ENCODE peak calls at places on chromosomes 11 and 22, in eight cellular contexts. One of them, this sample, is unnamed. For H3K4me1, the result is how much of the 10 kb centered on the place peaks cover.

GRCh38 chr11:121540627-121541026 is 87.9 kb upstream of the SORL1-AS1 start:
- DNase-seq in right atrium auricular region: no peak
- DNase-seq in transverse colon: no peak
- DNase-seq in CD8-positive, alpha-beta T cell: no peak
- DNase-seq in GM23338: no peak
- DNase-seq in lung: no peak
- DNase-seq in colonic mucosa: no peak
- DNase-seq in heart left ventricle: no peak
- DNase-seq in this sample: no peak

GRCh38 chr11:120608760-120609211 is 97.2 kb downstream of the GRIK4 start:
- DNase-seq in CD8-positive, alpha-beta T cell: no peak
- DNase-seq in colonic mucosa: peak
- DNase-seq in GM23338: no peak
- DNase-seq in heart left ventricle: peak
- DNase-seq in lung: no peak
- DNase-seq in transverse colon: peak
- DNase-seq in right atrium auricular region: no peak
- DNase-seq in this sample: peak

GRCh38 chr22:37187552-37187890 is 526 bp downstream of the C1QTNF6 start:
- DNase-seq in lung: no peak
- DNase-seq in colonic mucosa: peak
- DNase-seq in CD8-positive, alpha-beta T cell: peak
- DNase-seq in right atrium auricular region: no peak
- DNase-seq in GM23338: no peak
- DNase-seq in transverse colon: peak
- DNase-seq in heart left ventricle: peak
- DNase-seq in this sample: no peak

GRCh38 chr11:61768376-61769076 is 16.1 kb downstream of the MYRF start:
- DNase-seq in heart left ventricle: no peak
- DNase-seq in CD8-positive, alpha-beta T cell: no peak
- DNase-seq in colonic mucosa: no peak
- DNase-seq in lung: no peak
- DNase-seq in transverse colon: peak
- DNase-seq in GM23338: no peak
- DNase-seq in right atrium auricular region: no peak
- DNase-seq in this sample: no peak

GRCh38 chr11:118911880-118912741 is 13.6 kb downstream of the BCL9L start:
- DNase-seq in lung: peak
- DNase-seq in heart left ventricle: peak
- DNase-seq in CD8-positive, alpha-beta T cell: peak
- DNase-seq in GM23338: peak
- DNase-seq in right atrium auricular region: peak
- DNase-seq in transverse colon: peak
- DNase-seq in colonic mucosa: peak
- DNase-seq in this sample: peak

GRCh38 chr22:45975266-45976161 is 1.4 kb downstream of the WNT7B start:
- DNase-seq in right atrium auricular region: no peak
- DNase-seq in colonic mucosa: no peak
- DNase-seq in CD8-positive, alpha-beta T cell: no peak
- DNase-seq in GM23338: peak
- DNase-seq in transverse colon: no peak
- DNase-seq in lung: peak
- DNase-seq in heart left ventricle: no peak
- DNase-seq in this sample: peak

GRCh38 chr11:7869467-7869866 is 61.6 kb downstream of the OR10A6 start:
- DNase-seq in transverse colon: no peak
- DNase-seq in GM23338: no peak
- DNase-seq in colonic mucosa: no peak
- DNase-seq in CD8-positive, alpha-beta T cell: no peak
- DNase-seq in right atrium auricular region: no peak
- DNase-seq in heart left ventricle: no peak
- DNase-seq in lung: no peak
- DNase-seq in this sample: no peak

GRCh38 chr11:12079726-12080556 is 30.4 kb upstream of the MICAL2 start:
- DNase-seq in right atrium auricular region: peak
- DNase-seq in transverse colon: peak
- DNase-seq in GM23338: no peak
- DNase-seq in lung: no peak
- DNase-seq in colonic mucosa: no peak
- DNase-seq in heart left ventricle: peak
- DNase-seq in CD8-positive, alpha-beta T cell: no peak
- DNase-seq in this sample: peak

GRCh38 chr11:33808228-33808828 is 34.0 kb upstream of the FBXO3 start:
- DNase-seq in heart left ventricle: peak
- DNase-seq in right atrium auricular region: peak
- DNase-seq in lung: peak
- DNase-seq in GM23338: peak
- DNase-seq in transverse colon: peak
- DNase-seq in CD8-positive, alpha-beta T cell: peak
- DNase-seq in colonic mucosa: peak
- DNase-seq in this sample: peak

GRCh38 chr11:102753267-102753666 is 27.2 kb downstream of the MMP10 start:
- DNase-seq in GM23338: no peak
- DNase-seq in heart left ventricle: no peak
- DNase-seq in right atrium auricular region: no peak
- DNase-seq in colonic mucosa: no peak
- DNase-seq in CD8-positive, alpha-beta T cell: no peak
- DNase-seq in transverse colon: no peak
- DNase-seq in lung: no peak
- DNase-seq in this sample: no peak

GRCh38 chr22:49392841-49393510 is 434.7 kb downstream of the BRD1 start:
- DNase-seq in GM23338: no peak
- DNase-seq in CD8-positive, alpha-beta T cell: no peak
- DNase-seq in heart left ventricle: no peak
- DNase-seq in transverse colon: no peak
- DNase-seq in colonic mucosa: no peak
- DNase-seq in lung: no peak
- DNase-seq in right atrium auricular region: peak
- DNase-seq in this sample: no peak

GRCh38 chr22:49968313-49968830 is 7.8 kb downstream of the PIM3 start:
- DNase-seq in CD8-positive, alpha-beta T cell: peak
- DNase-seq in right atrium auricular region: no peak
- DNase-seq in colonic mucosa: peak
- DNase-seq in GM23338: no peak
- DNase-seq in transverse colon: no peak
- DNase-seq in lung: no peak
- DNase-seq in heart left ventricle: peak
- DNase-seq in this sample: no peak

GRCh38 chr22:25758316-25758715 is 16.3 kb downstream of the MYO18B start:
- DNase-seq in right atrium auricular region: no peak
- DNase-seq in transverse colon: no peak
- DNase-seq in lung: no peak
- DNase-seq in colonic mucosa: no peak
- DNase-seq in CD8-positive, alpha-beta T cell: no peak
- DNase-seq in heart left ventricle: no peak
- DNase-seq in GM23338: no peak
- DNase-seq in this sample: no peak

GRCh38 chr11:130798280-130798679 is 118.0 kb downstream of the SNX19 start:
- DNase-seq in colonic mucosa: no peak
- DNase-seq in right atrium auricular region: no peak
- DNase-seq in heart left ventricle: no peak
- DNase-seq in lung: no peak
- DNase-seq in transverse colon: no peak
- DNase-seq in GM23338: no peak
- DNase-seq in CD8-positive, alpha-beta T cell: no peak
- DNase-seq in this sample: no peak

GRCh38 chr22:35868938-35869337 is 151.3 kb downstream of the APOL5 start:
- DNase-seq in CD8-positive, alpha-beta T cell: no peak
- DNase-seq in colonic mucosa: no peak
- DNase-seq in transverse colon: no peak
- DNase-seq in lung: no peak
- DNase-seq in heart left ventricle: no peak
- DNase-seq in right atrium auricular region: no peak
- DNase-seq in GM23338: peak
- DNase-seq in this sample: no peak

GRCh38 chr22:44740307-44740706 is 12.1 kb upstream of the ARHGAP8 start:
- DNase-seq in heart left ventricle: no peak
- DNase-seq in colonic mucosa: no peak
- DNase-seq in CD8-positive, alpha-beta T cell: no peak
- DNase-seq in transverse colon: no peak
- DNase-seq in right atrium auricular region: no peak
- DNase-seq in lung: no peak
- DNase-seq in GM23338: no peak
- DNase-seq in this sample: no peak

GRCh38 chr11:44946268-44946667 is 4.4 kb downstream of the TP53I11 start:
- DNase-seq in right atrium auricular region: peak
- DNase-seq in CD8-positive, alpha-beta T cell: no peak
- DNase-seq in transverse colon: no peak
- DNase-seq in heart left ventricle: peak
- DNase-seq in GM23338: no peak
- DNase-seq in lung: no peak
- DNase-seq in colonic mucosa: peak
- DNase-seq in this sample: no peak

GRCh38 chr11:72036687-72037086 is 38.0 kb downstream of the IL18BP start:
- DNase-seq in CD8-positive, alpha-beta T cell: no peak
- DNase-seq in right atrium auricular region: no peak
- DNase-seq in transverse colon: no peak
- DNase-seq in GM23338: no peak
- DNase-seq in heart left ventricle: no peak
- DNase-seq in lung: no peak
- DNase-seq in colonic mucosa: no peak
- DNase-seq in this sample: no peak
- H3K4me1 ChIP-seq in CD8-positive, alpha-beta T cell: half or more
- H3K4me1 ChIP-seq in right atrium auricular region: under half
- H3K4me1 ChIP-seq in transverse colon: under half
- H3K4me1 ChIP-seq in GM23338: under half
- H3K4me1 ChIP-seq in heart left ventricle: half or more
- H3K4me1 ChIP-seq in lung: under half
- H3K4me1 ChIP-seq in colonic mucosa: under half
- H3K4me1 ChIP-seq in this sample: under half

DNA sequence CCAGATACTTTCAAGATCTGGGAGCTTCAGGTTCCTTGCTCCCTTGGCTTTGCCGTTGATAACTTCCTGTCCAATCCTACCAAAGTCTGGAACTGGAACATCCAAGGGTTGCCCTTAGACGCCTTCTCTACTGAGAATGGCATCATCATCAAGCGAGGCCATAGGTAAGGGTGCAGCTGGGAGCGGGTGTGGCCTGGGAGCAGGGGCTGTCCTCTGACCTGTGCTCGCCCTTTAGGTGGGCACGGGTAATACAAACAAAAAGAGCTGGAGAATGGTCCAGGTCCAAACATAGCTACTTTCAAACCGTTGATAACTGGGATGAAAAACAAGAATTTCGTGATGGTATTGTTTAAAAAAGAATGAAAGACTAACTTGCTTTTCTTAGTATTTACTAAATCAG is 25.0 kb downstream of the CASP12 start:
- DNase-seq in lung: no peak
- DNase-seq in heart left ventricle: no peak
- DNase-seq in GM23338: peak
- DNase-seq in transverse colon: no peak
- DNase-seq in colonic mucosa: no peak
- DNase-seq in right atrium auricular region: no peak
- DNase-seq in CD8-positive, alpha-beta T cell: no peak
- DNase-seq in this sample: no peak
- TF ChIP-seq CTCF in lung: no peak
- TF ChIP-seq CTCF in heart left ventricle: no peak
- TF ChIP-seq CTCF in GM23338: peak
- TF ChIP-seq CTCF in transverse colon: no peak
- TF ChIP-seq CTCF in colonic mucosa: no peak
- TF ChIP-seq CTCF in right atrium auricular region: no peak
- TF ChIP-seq CTCF in CD8-positive, alpha-beta T cell: no peak
- TF ChIP-seq CTCF in this sample: no peak

GRCh38 chr11:27445625-27446024 is 27.0 kb downstream of the LGR4 start:
- DNase-seq in GM23338: peak
- DNase-seq in right atrium auricular region: no peak
- DNase-seq in colonic mucosa: no peak
- DNase-seq in CD8-positive, alpha-beta T cell: no peak
- DNase-seq in transverse colon: no peak
- DNase-seq in lung: no peak
- DNase-seq in heart left ventricle: no peak
- DNase-seq in this sample: no peak

GRCh38 chr11:27447288-27447914 is 25.2 kb downstream of the LGR4 start:
- DNase-seq in CD8-positive, alpha-beta T cell: no peak
- DNase-seq in heart left ventricle: no peak
- DNase-seq in right atrium auricular region: no peak
- DNase-seq in GM23338: no peak
- DNase-seq in lung: no peak
- DNase-seq in transverse colon: no peak
- DNase-seq in colonic mucosa: no peak
- DNase-seq in this sample: no peak

GRCh38 chr11:27444801-27445215 is 27.8 kb downstream of the LGR4 start:
- DNase-seq in GM23338: peak
- DNase-seq in right atrium auricular region: no peak
- DNase-seq in lung: no peak
- DNase-seq in heart left ventricle: no peak
- DNase-seq in transverse colon: no peak
- DNase-seq in colonic mucosa: no peak
- DNase-seq in CD8-positive, alpha-beta T cell: no peak
- DNase-seq in this sample: no peak

GRCh38 chr11:27440090-27440489 is 32.5 kb downstream of the LGR4 start:
- DNase-seq in transverse colon: no peak
- DNase-seq in colonic mucosa: no peak
- DNase-seq in lung: no peak
- DNase-seq in right atrium auricular region: no peak
- DNase-seq in heart left ventricle: no peak
- DNase-seq in CD8-positive, alpha-beta T cell: no peak
- DNase-seq in GM23338: no peak
- DNase-seq in this sample: no peak

GRCh38 chr11:27443746-27444465 is 28.7 kb downstream of the LGR4 start:
- DNase-seq in heart left ventricle: no peak
- DNase-seq in transverse colon: no peak
- DNase-seq in GM23338: peak
- DNase-seq in right atrium auricular region: no peak
- DNase-seq in lung: no peak
- DNase-seq in colonic mucosa: no peak
- DNase-seq in CD8-positive, alpha-beta T cell: no peak
- DNase-seq in this sample: no peak
- H3K4me1 ChIP-seq in heart left ventricle: under half
- H3K4me1 ChIP-seq in transverse colon: under half
- H3K4me1 ChIP-seq in GM23338: half or more
- H3K4me1 ChIP-seq in right atrium auricular region: under half
- H3K4me1 ChIP-seq in lung: under half
- H3K4me1 ChIP-seq in colonic mucosa: under half
- H3K4me1 ChIP-seq in CD8-positive, alpha-beta T cell: under half
- H3K4me1 ChIP-seq in this sample: under half

DNA sequence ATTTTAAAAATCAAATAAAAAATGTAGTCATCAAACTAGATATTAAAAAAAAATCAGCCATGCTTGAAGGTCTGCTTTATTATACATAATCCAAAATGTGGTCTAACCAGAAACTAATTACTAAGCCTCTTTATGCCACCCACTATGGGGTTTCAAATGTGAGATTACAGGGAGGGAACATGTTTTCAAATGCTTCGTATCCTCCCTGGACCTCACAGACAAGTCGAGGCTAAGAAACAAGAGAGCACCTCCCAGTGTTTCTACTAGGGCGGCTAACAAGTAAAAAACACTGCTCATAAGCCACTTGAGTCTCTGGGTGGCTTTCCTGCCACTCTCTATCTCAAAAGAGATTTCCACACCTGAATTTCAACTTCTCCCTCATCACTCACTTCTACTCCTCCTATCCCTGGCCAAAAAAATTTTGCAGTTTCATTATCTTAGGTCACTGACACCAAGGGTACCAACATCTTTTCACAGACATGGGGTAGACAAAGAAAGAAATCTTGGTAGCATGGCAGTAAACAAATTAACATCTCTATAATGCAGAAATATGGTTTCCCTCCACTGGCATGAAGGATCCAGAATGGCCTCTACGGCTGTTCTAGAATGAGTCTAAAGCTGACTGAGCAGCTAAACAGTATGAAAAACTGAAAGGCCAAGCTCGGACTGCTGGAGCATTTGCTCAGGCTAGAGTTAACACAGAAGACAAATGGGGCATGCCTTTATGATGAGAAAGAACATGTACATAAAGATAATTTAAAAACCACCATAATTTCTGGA is 50.9 kb downstream of the PITPNB start:
- DNase-seq in CD8-positive, alpha-beta T cell: no peak
- DNase-seq in right atrium auricular region: no peak
- DNase-seq in heart left ventricle: no peak
- DNase-seq in lung: no peak
- DNase-seq in colonic mucosa: no peak
- DNase-seq in GM23338: no peak
- DNase-seq in transverse colon: no peak
- DNase-seq in this sample: no peak
- TF ChIP-seq CTCF in CD8-positive, alpha-beta T cell: no peak
- TF ChIP-seq CTCF in right atrium auricular region: no peak
- TF ChIP-seq CTCF in heart left ventricle: no peak
- TF ChIP-seq CTCF in lung: no peak
- TF ChIP-seq CTCF in colonic mucosa: no peak
- TF ChIP-seq CTCF in GM23338: peak
- TF ChIP-seq CTCF in transverse colon: no peak
- TF ChIP-seq CTCF in this sample: no peak